ENCODE peak calls at places on chromosomes 12 and 14, in eight cellular contexts. U, G, F, O, B, E, R and Z are unnamed samples.

GRCh38 chr12:51951843-51952722 is 584 bp downstream of the ACVR1B start:
- DNase-seq in U (no peak), G (no peak), F (no peak), O (no peak), B (peak), E (peak), R (no peak), Z (no peak)

GRCh38 chr14:53109028-53109687 is 44.0 kb downstream of the DDHD1 start:
- DNase-seq in U (peak), G (no peak), F (no peak), O (no peak), B (peak), E (no peak), R (no peak), Z (no peak)

GRCh38 chr14:63956326-63956725 is 103.5 kb downstream of the SYNE2 start:
- DNase-seq in U (no peak), G (no peak), F (no peak), O (peak), B (no peak), E (peak), R (no peak), Z (no peak)

GRCh38 chr12:124768462-124769165 is 95.0 kb downstream of the SCARB1 start:
- DNase-seq in U (no peak), G (no peak), F (no peak), O (peak), B (no peak), E (no peak), R (no peak), Z (no peak)

GRCh38 chr14:38389666-38390065 is 133.8 kb upstream of the CLEC14A start:
- DNase-seq in U (no peak), G (no peak), F (no peak), O (no peak), B (no peak), E (no peak), R (no peak), Z (no peak)

GRCh38 chr14:57574617-57575288 is 81.1 kb upstream of the CCDC198 start:
- DNase-seq in U (no peak), G (no peak), F (peak), O (no peak), B (no peak), E (peak), R (no peak), Z (no peak)

GRCh38 chr14:104865069-104865630 is at the start of gene CEP170B:
- DNase-seq in U (peak), G (no peak), F (peak), O (no peak), B (peak), E (peak), R (no peak), Z (no peak)

GRCh38 chr12:122006186-122006926 is 15.3 kb upstream of the BCL7A start:
- DNase-seq in U (no peak), G (no peak), F (no peak), O (no peak), B (no peak), E (no peak), R (no peak), Z (no peak)

GRCh38 chr12:39919790-39920189 is 186.1 kb downstream of the SLC2A13 start:
- DNase-seq in U (no peak), G (no peak), F (peak), O (no peak), B (no peak), E (no peak), R (no peak), Z (no peak)

GRCh38 chr14:98501335-98501734 is 770.7 kb downstream of the BCL11B start:
- DNase-seq in U (no peak), G (no peak), F (no peak), O (no peak), B (no peak), E (peak), R (no peak), Z (peak)

GRCh38 chr12:111406474-111407370 is 999 bp downstream of the SH2B3 start:
- DNase-seq in U (no peak), G (no peak), F (no peak), O (no peak), B (peak), E (no peak), R (no peak), Z (no peak)

GRCh38 chr14:85175556-85175955 is 354.4 kb upstream of the FLRT2 start:
- DNase-seq in U (no peak), G (no peak), F (no peak), O (peak), B (no peak), E (no peak), R (no peak), Z (no peak)

GRCh38 chr12:132649226-132649945 is 30.8 kb downstream of the P2RX2 start:
- DNase-seq in U (no peak), G (no peak), F (no peak), O (no peak), B (no peak), E (no peak), R (no peak), Z (no peak)

GRCh38 chr12:113551563-113551962 is 79.9 kb upstream of the LHX5 start:
- DNase-seq in U (no peak), G (no peak), F (no peak), O (no peak), B (no peak), E (no peak), R (no peak), Z (no peak)

GRCh38 chr12:104790296-104791125 is 167.6 kb downstream of the SLC41A2 start:
- DNase-seq in U (no peak), G (no peak), F (peak), O (no peak), B (peak), E (no peak), R (no peak), Z (no peak)

GRCh38 chr14:30681752-30682355 is 59.7 kb downstream of the SCFD1 start:
- DNase-seq in U (no peak), G (no peak), F (no peak), O (no peak), B (no peak), E (peak), R (no peak), Z (no peak)

GRCh38 chr12:131720921-131721320 is 10.0 kb downstream of the SFSWAP start:
- DNase-seq in U (no peak), G (no peak), F (no peak), O (no peak), B (no peak), E (no peak), R (no peak), Z (peak)

GRCh38 chr12:46368138-46368537 is 4.4 kb downstream of the SLC38A2 start:
- DNase-seq in U (no peak), G (no peak), F (no peak), O (no peak), B (no peak), E (peak), R (no peak), Z (peak)

GRCh38 chr12:111942557-111942956 is 70.4 kb downstream of the TMEM116 start:
- DNase-seq in U (no peak), G (peak), F (peak), O (peak), B (no peak), E (no peak), R (peak), Z (peak)

GRCh38 chr14:80426686-80427085 is 215.4 kb upstream of the DIO2 start:
- DNase-seq in U (no peak), G (no peak), F (no peak), O (no peak), B (no peak), E (no peak), R (no peak), Z (no peak)

GRCh38 chr14:64878775-64879634 is 702 bp downstream of the SPTB start:
- DNase-seq in U (no peak), G (no peak), F (peak), O (no peak), B (peak), E (no peak), R (no peak), Z (no peak)

GRCh38 chr12:57952766-57953165 is 11.4 kb downstream of the ATP23 start:
- DNase-seq in U (no peak), G (no peak), F (no peak), O (no peak), B (no peak), E (no peak), R (no peak), Z (no peak)

GRCh38 chr12:96846313-96846712 is 60.7 kb upstream of the NEDD1 start:
- DNase-seq in U (no peak), G (no peak), F (no peak), O (no peak), B (no peak), E (no peak), R (no peak), Z (no peak)

GRCh38 chr12:107568718-107569117 is 116.9 kb upstream of the PWP1 start:
- DNase-seq in U (no peak), G (no peak), F (no peak), O (no peak), B (no peak), E (no peak), R (no peak), Z (no peak)

GRCh38 chr14:61503167-61503801 is 181.9 kb downstream of the PRKCH start:
- DNase-seq in U (no peak), G (no peak), F (no peak), O (no peak), B (peak), E (no peak), R (no peak), Z (no peak)